ENCODE peak calls at places on chromosome 11, in four cellular contexts. T is mammary epithelial cell, F is IMR-90, X is substantia nigra. P is an unnamed sample.

GRCh38 chr11:114236829-114237228 is 59.4 kb upstream of the NNMT start:
- DNase-seq in F (no peak), T (no peak), X (no peak), P (no peak)

GRCh38 chr11:117231637-117232021 is 244 bp downstream of the PCSK7 start:
- DNase-seq in X (no peak), F (no peak), T (no peak), P (no peak)

GRCh38 chr11:117345039-117345438 is 17.4 kb downstream of the CEP164 start:
- DNase-seq in F (peak; percentile 54), T (peak; percentile 21), X (no peak), P (no peak)

GRCh38 chr11:1296287-1296686 is 13.1 kb downstream of the TOLLIP start:
- DNase-seq in F (no peak), T (no peak), X (no peak), P (no peak)

GRCh38 chr11:107591098-107591445 is at the start of gene ELMOD1:
- DNase-seq in T (peak; percentile 27), F (peak; percentile 23), X (peak; percentile 46), P (no peak)

GRCh38 chr11:65182258-65183170 is 786 bp downstream of the CAPN1 start:
- DNase-seq in X (no peak), T (peak; percentile 56), F (no peak), P (no peak)

GRCh38 chr11:62061356-62062222 is 62.2 kb upstream of the INCENP start:
- DNase-seq in T (peak; percentile 29), F (no peak), X (peak; percentile 29), P (no peak)

GRCh38 chr11:86435711-86436110 is 61.0 kb downstream of the CCDC81 start:
- DNase-seq in X (no peak), T (no peak), F (no peak), P (no peak)

GRCh38 chr11:134604886-134605285 is 192.8 kb upstream of the B3GAT1 start:
- DNase-seq in T (no peak), X (no peak), F (no peak), P (no peak)

GRCh38 chr11:113670149-113670829 is 35.8 kb downstream of the TMPRSS5 start:
- DNase-seq in X (no peak), T (no peak), F (no peak), P (no peak)

GRCh38 chr11:47881145-47881544 is 33.0 kb upstream of the NUP160 start:
- DNase-seq in X (no peak), T (no peak), F (no peak), P (no peak)

GRCh38 chr11:96073536-96073935 is 149.6 kb upstream of the MTMR2 start:
- DNase-seq in X (no peak), T (no peak), F (no peak), P (no peak)

GRCh38 chr11:117418685-117419084 is 91.0 kb downstream of the CEP164 start:
- DNase-seq in T (no peak), X (no peak), F (no peak), P (no peak)

GRCh38 chr11:612201-612960 is 3.4 kb downstream of the IRF7 start:
- DNase-seq in F (peak; percentile 22), X (no peak), T (no peak), P (no peak)

GRCh38 chr11:108019870-108020540 is 11.3 kb downstream of the CUL5 start:
- DNase-seq in F (peak; percentile 25), X (no peak), T (no peak), P (no peak)

GRCh38 chr11:14446701-14447169 is 52.9 kb downstream of the COPB1 start:
- DNase-seq in T (peak; percentile 37), F (peak; percentile 70), X (no peak), P (no peak)

GRCh38 chr11:292211-293121 is 3.5 kb downstream of the PGGHG start:
- DNase-seq in X (no peak), T (no peak), F (no peak), P (no peak)

GRCh38 chr11:763073-763463 is 14.2 kb downstream of the GATD1 start:
- DNase-seq in X (no peak), T (peak; percentile 32), F (no peak), P (no peak)

GRCh38 chr11:120068114-120068573 is 69.8 kb downstream of the TRIM29 start:
- DNase-seq in F (peak; percentile 47), T (peak; percentile 43), X (no peak), P (no peak)

GRCh38 chr11:27621440-27622161 is 78.7 kb downstream of the BDNF start:
- DNase-seq in F (peak; percentile 42), T (no peak), X (no peak), P (no peak)

GRCh38 chr11:114610550-114610949 is 15.0 kb upstream of the NXPE4 start:
- DNase-seq in X (no peak), T (no peak), F (no peak), P (no peak)

GRCh38 chr11:57426439-57426753 is 525 bp downstream of the SLC43A3 start:
- DNase-seq in F (no peak), T (no peak), X (no peak), P (no peak)

GRCh38 chr11:13225058-13226001 is 52.3 kb upstream of the BMAL1 start:
- DNase-seq in X (no peak), F (no peak), T (no peak), P (no peak)

GRCh38 chr11:2528301-2529050 is 83.7 kb downstream of the KCNQ1 start:
- DNase-seq in X (no peak), T (no peak), F (no peak), P (no peak)

GRCh38 chr11:34476853-34477252 is 36.7 kb downstream of the ELF5 start:
- DNase-seq in T (no peak), X (no peak), F (no peak), P (no peak)

DNA sequence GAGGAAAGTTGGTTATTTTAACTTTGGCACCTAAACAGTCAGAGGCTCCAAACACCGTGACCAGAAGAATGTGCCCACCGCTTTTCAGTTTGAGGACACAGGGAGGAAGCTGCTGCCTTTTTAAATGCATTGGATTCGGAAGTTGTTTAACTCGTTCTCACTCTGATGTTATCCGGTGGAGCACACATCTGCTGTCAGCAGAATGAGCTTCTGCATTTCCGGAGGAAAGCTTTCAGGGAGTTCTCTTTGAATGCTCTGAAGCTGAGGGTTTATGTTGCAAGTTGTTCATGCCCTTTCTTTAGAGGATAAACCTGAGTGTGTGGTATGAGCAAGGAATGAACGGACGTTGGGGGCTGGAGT is 64.1 kb downstream of the PPFIBP2 start:
- DNase-seq in F (peak; percentile 49), T (no peak), X (no peak), P (no peak)
- H3K27ac ChIP-seq in F (peak overlapping the region; percentile 78), T (no peak overlapping the region), X (peak overlapping the region; percentile 98), P (peak overlapping the region; percentile 32)

DNA sequence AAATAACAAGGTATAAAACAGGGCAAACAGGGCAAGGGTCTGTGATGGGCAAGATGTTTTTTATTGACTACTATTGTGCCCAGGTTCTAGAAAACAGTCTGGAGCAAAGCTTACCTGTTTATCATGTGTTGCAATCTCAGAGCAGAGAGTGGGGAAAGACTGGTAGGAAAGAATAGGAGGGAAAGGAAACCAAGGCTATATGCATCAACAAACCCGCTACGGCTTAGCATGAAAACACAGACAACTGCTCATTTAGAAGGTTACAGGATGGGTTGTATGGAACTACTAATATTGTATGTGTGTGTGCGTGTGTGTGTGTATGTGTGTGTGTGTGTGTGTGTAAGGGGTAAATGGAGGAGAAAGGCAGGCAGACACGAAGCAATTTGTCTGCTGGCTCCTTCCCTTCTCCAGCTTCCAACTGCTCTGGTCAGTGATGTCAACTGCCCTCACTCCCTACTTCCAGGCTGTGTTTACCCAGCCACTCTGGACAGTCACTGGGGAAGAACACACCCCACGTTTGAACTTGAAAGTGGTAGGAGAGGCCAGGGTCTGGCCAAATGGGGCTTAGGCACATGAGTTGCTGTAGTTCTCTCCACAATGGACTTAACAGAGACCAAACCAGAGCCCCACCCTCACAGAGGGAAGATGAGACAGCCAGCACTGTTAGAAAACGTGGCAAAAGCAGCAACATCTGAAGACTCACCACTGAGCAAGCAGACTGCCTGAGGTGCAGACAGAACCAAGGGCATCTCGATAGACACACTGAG is 47.0 kb downstream of the GAB2 start:
- DNase-seq in X (no peak), F (peak; percentile 41), T (no peak), P (no peak)
- H3K27ac ChIP-seq in X (peak overlapping the region; percentile 28), F (no peak overlapping the region), T (no peak overlapping the region), P (no peak overlapping the region)

GRCh38 chr11:33399421-33399820 is 142.2 kb downstream of the HIPK3 start:
- DNase-seq in F (no peak), X (no peak), T (no peak), P (no peak)
- H3K27ac ChIP-seq in F (no peak overlapping the region), X (no peak overlapping the region), T (no peak overlapping the region), P (no peak overlapping the region)

GRCh38 chr11:129313588-129314288 is 61.9 kb upstream of the BARX2 start:
- DNase-seq in F (peak; percentile 49), T (no peak), X (no peak), P (no peak)

GRCh38 chr11:129316781-129317180 is 58.9 kb upstream of the BARX2 start:
- DNase-seq in T (no peak), X (no peak), F (no peak), P (no peak)

GRCh38 chr11:129315781-129316579 is 59.7 kb upstream of the BARX2 start:
- DNase-seq in X (no peak), F (no peak), T (peak; percentile 62), P (no peak)

GRCh38 chr11:129312741-129313587 is 62.7 kb upstream of the BARX2 start:
- DNase-seq in F (peak; percentile 27), T (no peak), X (no peak), P (no peak)

GRCh38 chr11:129314381-129314780 is 61.3 kb upstream of the BARX2 start:
- DNase-seq in F (no peak), X (no peak), T (no peak), P (no peak)
- H3K27ac ChIP-seq in F (no peak overlapping the region), X (no peak overlapping the region), T (no peak overlapping the region), P (no peak overlapping the region)

P was measured in keratinocyte.